ENCODE peak calls at places on chromosome 19, in four cellular contexts. One of them, this sample, is unnamed.

GRCh38 chr19:16588089-16588823 is 16.0 kb upstream of the SLC35E1 start:
- DNase-seq in hepatocyte: no peak
- DNase-seq in MM.1S: peak
- DNase-seq in PC-3: no peak
- DNase-seq in this sample: peak

GRCh38 chr19:8680676-8681344 is 17.8 kb downstream of the ACTL9 start:
- DNase-seq in hepatocyte: no peak
- DNase-seq in PC-3: no peak
- DNase-seq in MM.1S: no peak
- DNase-seq in this sample: no peak

GRCh38 chr19:991174-991931 is 7.2 kb downstream of the WDR18 start:
- DNase-seq in hepatocyte: no peak
- DNase-seq in MM.1S: no peak
- DNase-seq in PC-3: peak
- DNase-seq in this sample: peak

GRCh38 chr19:29507081-29507860 is 18.5 kb upstream of the VSTM2B start:
- DNase-seq in MM.1S: no peak
- DNase-seq in PC-3: no peak
- DNase-seq in hepatocyte: no peak
- DNase-seq in this sample: no peak

GRCh38 chr19:5667751-5668271 is 12.5 kb downstream of the MICOS13 start:
- DNase-seq in MM.1S: no peak
- DNase-seq in PC-3: no peak
- DNase-seq in hepatocyte: peak
- DNase-seq in this sample: no peak

GRCh38 chr19:13764821-13765394 is 586 bp downstream of the MRI1 start:
- DNase-seq in PC-3: peak
- DNase-seq in MM.1S: no peak
- DNase-seq in hepatocyte: peak
- DNase-seq in this sample: no peak

GRCh38 chr19:19782783-19783182 is 38.8 kb downstream of the ZNF506 start:
- DNase-seq in hepatocyte: no peak
- DNase-seq in MM.1S: no peak
- DNase-seq in PC-3: no peak
- DNase-seq in this sample: no peak

GRCh38 chr19:4454952-4455738 is 2.4 kb downstream of the UBXN6 start:
- DNase-seq in PC-3: no peak
- DNase-seq in MM.1S: no peak
- DNase-seq in hepatocyte: peak
- DNase-seq in this sample: no peak

GRCh38 chr19:8515317-8515716 is 1.4 kb upstream of the ZNF414 start:
- DNase-seq in PC-3: no peak
- DNase-seq in hepatocyte: no peak
- DNase-seq in MM.1S: no peak
- DNase-seq in this sample: no peak

GRCh38 chr19:30338066-30338465 is 34.1 kb upstream of the ZNF536 start:
- DNase-seq in PC-3: no peak
- DNase-seq in hepatocyte: no peak
- DNase-seq in MM.1S: no peak
- DNase-seq in this sample: no peak

GRCh38 chr19:2719910-2720776 is 1.0 kb downstream of the DIRAS1 start:
- DNase-seq in PC-3: no peak
- DNase-seq in MM.1S: no peak
- DNase-seq in hepatocyte: no peak
- DNase-seq in this sample: no peak

GRCh38 chr19:3604987-3605343 is 1.7 kb downstream of the TBXA2R start:
- DNase-seq in MM.1S: no peak
- DNase-seq in hepatocyte: no peak
- DNase-seq in PC-3: no peak
- DNase-seq in this sample: peak

GRCh38 chr19:20472854-20473253 is 92.7 kb downstream of the ZNF737 start:
- DNase-seq in hepatocyte: no peak
- DNase-seq in MM.1S: no peak
- DNase-seq in PC-3: no peak
- DNase-seq in this sample: no peak

GRCh38 chr19:2983351-2984195 is 6.2 kb downstream of the TLE6 start:
- DNase-seq in PC-3: peak
- DNase-seq in MM.1S: no peak
- DNase-seq in hepatocyte: peak
- DNase-seq in this sample: peak

GRCh38 chr19:10283786-10284540 is 2.8 kb upstream of the ICAM4 start:
- DNase-seq in MM.1S: no peak
- DNase-seq in PC-3: no peak
- DNase-seq in hepatocyte: no peak
- DNase-seq in this sample: no peak

GRCh38 chr19:47414469-47414868 is 4.9 kb downstream of the MEIS3 start:
- DNase-seq in PC-3: peak
- DNase-seq in MM.1S: peak
- DNase-seq in hepatocyte: no peak
- DNase-seq in this sample: no peak

GRCh38 chr19:53007200-53008054 is 6.3 kb upstream of the ERVV-1 start:
- DNase-seq in PC-3: no peak
- DNase-seq in hepatocyte: no peak
- DNase-seq in MM.1S: no peak
- DNase-seq in this sample: no peak

GRCh38 chr19:43318796-43319314 is 34.6 kb upstream of the CD177 start:
- DNase-seq in MM.1S: no peak
- DNase-seq in hepatocyte: no peak
- DNase-seq in PC-3: no peak
- DNase-seq in this sample: no peak

GRCh38 chr19:54478677-54479266 is 5.7 kb upstream of the CDC42EP5 start:
- DNase-seq in hepatocyte: peak
- DNase-seq in MM.1S: peak
- DNase-seq in PC-3: peak
- DNase-seq in this sample: peak

GRCh38 chr19:39935262-39935661 is 828 bp upstream of the FCGBP start:
- DNase-seq in PC-3: no peak
- DNase-seq in hepatocyte: no peak
- DNase-seq in MM.1S: no peak
- DNase-seq in this sample: no peak

GRCh38 chr19:39937094-39937493 is 2.7 kb upstream of the FCGBP start:
- DNase-seq in hepatocyte: no peak
- DNase-seq in PC-3: no peak
- DNase-seq in MM.1S: peak
- DNase-seq in this sample: no peak

GRCh38 chr19:39936020-39936419 is 1.6 kb upstream of the FCGBP start:
- DNase-seq in hepatocyte: no peak
- DNase-seq in MM.1S: no peak
- DNase-seq in PC-3: no peak
- DNase-seq in this sample: no peak

GRCh38 chr19:39937792-39938191 is 3.4 kb upstream of the FCGBP start:
- DNase-seq in PC-3: peak
- DNase-seq in MM.1S: no peak
- DNase-seq in hepatocyte: no peak
- DNase-seq in this sample: no peak

GRCh38 chr19:39936622-39937021 is 2.2 kb upstream of the FCGBP start:
- DNase-seq in hepatocyte: no peak
- DNase-seq in PC-3: no peak
- DNase-seq in MM.1S: no peak
- DNase-seq in this sample: no peak
- TF ChIP-seq EZH2phosphoT487 in hepatocyte: no peak
- TF ChIP-seq EZH2phosphoT487 in PC-3: no peak
- TF ChIP-seq EZH2phosphoT487 in MM.1S: no peak
- TF ChIP-seq EZH2phosphoT487 in this sample: no peak

GRCh38 chr19:6678690-6679109 is 8.7 kb upstream of the TNFSF14 start:
- DNase-seq in MM.1S: no peak
- DNase-seq in hepatocyte: no peak
- DNase-seq in PC-3: peak
- DNase-seq in this sample: no peak
- TF ChIP-seq EZH2phosphoT487 in MM.1S: no peak
- TF ChIP-seq EZH2phosphoT487 in hepatocyte: no peak
- TF ChIP-seq EZH2phosphoT487 in PC-3: no peak
- TF ChIP-seq EZH2phosphoT487 in this sample: no peak

GRCh38 chr19:42198676-42199439 is 18.6 kb downstream of the DEDD2 start:
- DNase-seq in hepatocyte: no peak
- DNase-seq in PC-3: no peak
- DNase-seq in MM.1S: peak
- DNase-seq in this sample: peak
- TF ChIP-seq EZH2phosphoT487 in hepatocyte: no peak
- TF ChIP-seq EZH2phosphoT487 in PC-3: no peak
- TF ChIP-seq EZH2phosphoT487 in MM.1S: no peak
- TF ChIP-seq EZH2phosphoT487 in this sample: no peak

GRCh38 chr19:35314031-35314430 is 15.0 kb upstream of the CD22 start:
- DNase-seq in MM.1S: no peak
- DNase-seq in hepatocyte: no peak
- DNase-seq in PC-3: no peak
- DNase-seq in this sample: no peak
- TF ChIP-seq EZH2phosphoT487 in MM.1S: no peak
- TF ChIP-seq EZH2phosphoT487 in hepatocyte: no peak
- TF ChIP-seq EZH2phosphoT487 in PC-3: no peak
- TF ChIP-seq EZH2phosphoT487 in this sample: no peak

DNA sequence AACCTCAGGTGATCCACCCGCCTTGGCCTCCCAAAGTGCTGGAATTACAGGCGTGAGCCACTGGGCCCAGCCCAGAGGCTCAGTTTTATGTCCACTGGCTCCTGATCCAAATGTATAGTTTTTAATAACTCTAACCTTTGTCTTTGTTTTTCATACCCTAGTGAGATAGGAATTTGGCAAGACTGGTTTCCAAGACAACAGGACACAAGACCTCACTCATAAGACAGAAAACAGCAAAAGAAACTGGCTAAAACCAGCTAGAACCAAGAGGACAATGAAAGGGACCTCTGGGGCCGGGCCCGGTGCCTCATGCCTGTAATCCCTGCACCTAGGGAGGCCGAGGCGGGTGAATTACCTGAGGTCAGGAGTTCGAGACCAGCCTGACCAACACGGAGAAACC is 27.6 kb downstream of the CPT1C start:
- DNase-seq in PC-3: no peak
- DNase-seq in MM.1S: no peak
- DNase-seq in hepatocyte: no peak
- DNase-seq in this sample: no peak
- TF ChIP-seq EZH2phosphoT487 in PC-3: no peak
- TF ChIP-seq EZH2phosphoT487 in MM.1S: no peak
- TF ChIP-seq EZH2phosphoT487 in hepatocyte: no peak
- TF ChIP-seq EZH2phosphoT487 in this sample: no peak

DNA sequence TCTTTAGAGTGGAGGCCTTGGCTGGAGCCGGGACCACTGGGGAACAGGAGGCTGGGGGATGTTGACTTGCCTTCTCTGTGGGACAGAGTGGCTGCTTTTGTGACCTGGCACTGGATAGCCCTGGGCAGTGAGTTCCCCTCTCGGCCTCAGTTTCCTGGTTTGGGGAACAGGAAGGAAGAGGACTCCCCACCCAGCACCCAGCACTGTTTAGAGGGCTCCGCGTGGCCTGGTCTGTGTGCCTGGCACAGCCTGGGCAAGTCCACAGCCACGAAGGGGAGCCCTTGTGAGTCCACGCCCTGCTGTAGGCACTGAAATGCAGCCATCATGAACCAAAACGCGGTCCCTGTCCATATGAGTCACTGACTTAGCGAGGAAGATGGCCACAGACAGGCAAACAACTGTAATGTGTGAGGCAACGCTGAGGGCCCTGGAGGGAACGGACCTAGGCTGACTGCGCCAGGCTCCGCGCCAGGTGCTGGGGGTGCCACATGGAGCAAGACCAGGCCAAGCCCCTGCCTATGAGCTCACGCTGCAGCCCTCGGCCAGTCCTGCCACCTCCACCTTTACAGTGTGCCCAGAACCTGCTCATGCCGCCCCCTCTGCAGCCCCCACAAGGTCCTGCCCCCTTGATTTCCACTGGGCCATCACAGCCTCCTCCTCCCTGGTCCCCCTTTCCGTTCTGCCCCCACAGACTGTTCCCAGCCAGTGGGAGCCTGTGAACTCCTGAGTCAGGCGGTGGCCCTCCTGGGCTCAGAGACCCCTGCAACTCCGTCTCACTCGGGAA is 35.5 kb downstream of the PAK4 start:
- DNase-seq in PC-3: peak
- DNase-seq in MM.1S: no peak
- DNase-seq in hepatocyte: no peak
- DNase-seq in this sample: no peak
- TF ChIP-seq EZH2phosphoT487 in PC-3: no peak
- TF ChIP-seq EZH2phosphoT487 in MM.1S: no peak
- TF ChIP-seq EZH2phosphoT487 in hepatocyte: no peak
- TF ChIP-seq EZH2phosphoT487 in this sample: no peak

DNA sequence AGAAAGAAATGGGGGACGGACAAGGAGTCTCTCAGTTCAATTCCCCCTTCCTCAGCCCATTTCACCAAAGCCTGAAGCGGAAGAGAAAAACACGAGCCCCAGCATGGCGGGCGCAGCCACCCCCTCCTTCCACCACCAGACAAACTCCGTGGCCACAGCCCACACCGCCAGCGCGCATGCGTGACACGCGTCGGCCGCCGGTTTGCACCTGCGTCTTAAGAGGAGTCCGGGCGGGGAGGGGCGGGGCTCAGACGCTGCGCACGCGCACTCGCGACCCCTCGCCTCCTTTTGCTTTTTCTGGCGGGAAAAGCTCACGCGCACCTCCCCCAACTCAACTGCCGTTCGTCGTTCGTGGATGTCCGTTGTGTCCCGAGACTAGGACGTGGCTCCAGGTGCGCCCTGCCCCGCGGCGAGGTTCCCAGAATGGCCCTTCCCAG is at the start of gene KASH5:
- DNase-seq in MM.1S: peak
- DNase-seq in hepatocyte: no peak
- DNase-seq in PC-3: peak
- DNase-seq in this sample: peak
- TF ChIP-seq EZH2phosphoT487 in MM.1S: no peak
- TF ChIP-seq EZH2phosphoT487 in hepatocyte: no peak
- TF ChIP-seq EZH2phosphoT487 in PC-3: no peak
- TF ChIP-seq EZH2phosphoT487 in this sample: no peak